ENCODE peak calls at places on chromosome 19, in four cellular contexts. One of them, this sample, is unnamed.

GRCh38 chr19:1910169-1910568 is 5.0 kb downstream of the ADAT3 start:
- DNase-seq in lower leg skin: no peak
- DNase-seq in GM13977: no peak
- DNase-seq in AG10803: peak; percentile 73
- DNase-seq in this sample: no peak

GRCh38 chr19:51550848-51551672 is 19.6 kb upstream of the SIGLEC6 start:
- DNase-seq in AG10803: no peak
- DNase-seq in GM13977: no peak
- DNase-seq in lower leg skin: peak; percentile 50
- DNase-seq in this sample: no peak

GRCh38 chr19:4939466-4939865 is 29.4 kb upstream of the KDM4B start:
- DNase-seq in lower leg skin: no peak
- DNase-seq in AG10803: no peak
- DNase-seq in GM13977: no peak
- DNase-seq in this sample: no peak

GRCh38 chr19:16308081-16308480 is 16.5 kb upstream of the KLF2 start:
- DNase-seq in GM13977: no peak
- DNase-seq in lower leg skin: no peak
- DNase-seq in AG10803: no peak
- DNase-seq in this sample: no peak

GRCh38 chr19:609001-609340 is 19.3 kb downstream of the HCN2 start:
- DNase-seq in lower leg skin: peak; percentile 91
- DNase-seq in GM13977: no peak
- DNase-seq in AG10803: no peak
- DNase-seq in this sample: peak; percentile 17

GRCh38 chr19:16193466-16193865 is 4.2 kb upstream of the AP1M1 start:
- DNase-seq in lower leg skin: no peak
- DNase-seq in AG10803: no peak
- DNase-seq in GM13977: no peak
- DNase-seq in this sample: no peak

GRCh38 chr19:37078717-37079032 is 442 bp downstream of the ZNF420 start:
- DNase-seq in AG10803: no peak
- DNase-seq in GM13977: no peak
- DNase-seq in lower leg skin: no peak
- DNase-seq in this sample: no peak

GRCh38 chr19:49890349-49891311 is 6.1 kb downstream of the IL4I1 start:
- DNase-seq in AG10803: no peak
- DNase-seq in lower leg skin: no peak
- DNase-seq in GM13977: peak; percentile 87
- DNase-seq in this sample: no peak

GRCh38 chr19:13153627-13154240 is 3.5 kb downstream of the IER2 start:
- DNase-seq in GM13977: peak; percentile 34
- DNase-seq in AG10803: peak; percentile 49
- DNase-seq in lower leg skin: no peak
- DNase-seq in this sample: no peak

GRCh38 chr19:3511506-3512251 is 5.6 kb downstream of the FZR1 start:
- DNase-seq in lower leg skin: no peak
- DNase-seq in GM13977: no peak
- DNase-seq in AG10803: no peak
- DNase-seq in this sample: no peak

GRCh38 chr19:4650159-4650558 is 10.8 kb downstream of the TNFAIP8L1 start:
- DNase-seq in GM13977: no peak
- DNase-seq in AG10803: no peak
- DNase-seq in lower leg skin: no peak
- DNase-seq in this sample: no peak

GRCh38 chr19:6005321-6006069 is 27.6 kb upstream of the RANBP3 start:
- DNase-seq in AG10803: no peak
- DNase-seq in lower leg skin: no peak
- DNase-seq in GM13977: no peak
- DNase-seq in this sample: no peak

GRCh38 chr19:27744926-27745844 is 1467.8 kb downstream of the UQCRFS1 start:
- DNase-seq in lower leg skin: peak; percentile 39
- DNase-seq in AG10803: peak; percentile 3
- DNase-seq in GM13977: no peak
- DNase-seq in this sample: no peak

GRCh38 chr19:41595258-41595889 is 19.4 kb downstream of the CEACAM21 start:
- DNase-seq in GM13977: peak; percentile 79
- DNase-seq in lower leg skin: no peak
- DNase-seq in AG10803: peak; percentile 75
- DNase-seq in this sample: peak; percentile 22

GRCh38 chr19:13181747-13182388 is 31.7 kb downstream of the IER2 start:
- DNase-seq in GM13977: peak; percentile 61
- DNase-seq in AG10803: peak; percentile 76
- DNase-seq in lower leg skin: no peak
- DNase-seq in this sample: no peak

GRCh38 chr19:47445937-47446402 is 25.7 kb downstream of the SLC8A2 start:
- DNase-seq in lower leg skin: peak; percentile 92
- DNase-seq in GM13977: no peak
- DNase-seq in AG10803: peak; percentile 14
- DNase-seq in this sample: no peak

GRCh38 chr19:1935484-1936208 is 5.3 kb upstream of the CSNK1G2 start:
- DNase-seq in lower leg skin: no peak
- DNase-seq in GM13977: no peak
- DNase-seq in AG10803: peak; percentile 34
- DNase-seq in this sample: no peak

GRCh38 chr19:39408392-39409206 is 2.0 kb downstream of the ZFP36 start:
- DNase-seq in lower leg skin: no peak
- DNase-seq in AG10803: peak; percentile 53
- DNase-seq in GM13977: no peak
- DNase-seq in this sample: peak; percentile 71

GRCh38 chr19:18587561-18587960 is 1.0 kb upstream of the REX1BD start:
- DNase-seq in lower leg skin: peak; percentile 73
- DNase-seq in GM13977: no peak
- DNase-seq in AG10803: no peak
- DNase-seq in this sample: no peak

GRCh38 chr19:40355975-40356680 is 7.6 kb downstream of the PLD3 start:
- DNase-seq in GM13977: no peak
- DNase-seq in lower leg skin: no peak
- DNase-seq in AG10803: no peak
- DNase-seq in this sample: no peak

GRCh38 chr19:10533656-10534386 is 9.9 kb upstream of the ATG4D start:
- DNase-seq in AG10803: peak; percentile 96
- DNase-seq in lower leg skin: no peak
- DNase-seq in GM13977: no peak
- DNase-seq in this sample: no peak

GRCh38 chr19:16078759-16079707 is 2.7 kb downstream of the TPM4 start:
- DNase-seq in lower leg skin: no peak
- DNase-seq in AG10803: peak; percentile 98
- DNase-seq in GM13977: peak; percentile 82
- DNase-seq in this sample: peak; percentile 90

GRCh38 chr19:45079063-45079910 is at the start of gene GEMIN7:
- DNase-seq in GM13977: peak; percentile 84
- DNase-seq in AG10803: peak; percentile 67
- DNase-seq in lower leg skin: peak; percentile 95
- DNase-seq in this sample: peak; percentile 42

GRCh38 chr19:55638864-55639359 is 1.9 kb upstream of the ZNF580 start:
- DNase-seq in GM13977: no peak
- DNase-seq in AG10803: peak; percentile 37
- DNase-seq in lower leg skin: peak; percentile 88
- DNase-seq in this sample: no peak

GRCh38 chr19:42333975-42334696 is 8.7 kb downstream of the MEGF8 start:
- DNase-seq in lower leg skin: no peak
- DNase-seq in AG10803: no peak
- DNase-seq in GM13977: no peak
- DNase-seq in this sample: no peak

GRCh38 chr19:2027361-2027760 is 11.8 kb upstream of the BTBD2 start:
- DNase-seq in lower leg skin: no peak
- DNase-seq in AG10803: peak; percentile 94
- DNase-seq in GM13977: no peak
- DNase-seq in this sample: no peak

GRCh38 chr19:664913-665443 is 2.0 kb upstream of the RNF126 start:
- DNase-seq in GM13977: peak; percentile 90
- DNase-seq in lower leg skin: peak; percentile 96
- DNase-seq in AG10803: peak; percentile 62
- DNase-seq in this sample: peak; percentile 83

GRCh38 chr19:14248578-14249011 is 42.6 kb upstream of the ADGRL1 start:
- DNase-seq in GM13977: peak; percentile 50
- DNase-seq in lower leg skin: peak; percentile 87
- DNase-seq in AG10803: peak; percentile 13
- DNase-seq in this sample: peak; percentile 21

GRCh38 chr19:55418185-55418584 is 10.6 kb upstream of the UBE2S start:
- DNase-seq in AG10803: peak; percentile 84
- DNase-seq in GM13977: peak; percentile 72
- DNase-seq in lower leg skin: no peak
- DNase-seq in this sample: no peak

This sample was measured in tibial nerve.